ENCODE peak calls at places on chromosomes 1 and 21, in seven cellular contexts. P is heart left ventricle, D is A549, X is IMR-90, A is suprapubic skin, C is body of pancreas, Q is esophagus squamous epithelium. T is an unnamed sample.

GRCh38 chr1:176717052-176717754 is 254.2 kb downstream of the PAPPA2 start:
- DNase-seq in A (no peak), Q (no peak), X (no peak), D (no peak), P (no peak), C (no peak), T (no peak)

GRCh38 chr1:156664949-156665411 is 12.2 kb downstream of the NES start:
- DNase-seq in Q (no peak), D (no peak), P (peak), X (no peak), C (no peak), A (no peak), T (no peak)

GRCh38 chr1:89917353-89917752 is 77.6 kb upstream of the ZNF326 start:
- DNase-seq in D (no peak), Q (no peak), X (no peak), P (no peak), C (no peak), A (no peak), T (no peak)

GRCh38 chr1:221858758-221859157 is 116.9 kb upstream of the DUSP10 start:
- DNase-seq in Q (no peak), P (no peak), X (peak), C (no peak), A (no peak), D (no peak), T (peak)

GRCh38 chr1:215567491-215568286 is 585 bp downstream of the KCTD3 start:
- DNase-seq in P (peak), D (peak), A (no peak), Q (no peak), C (peak), X (peak), T (peak)

GRCh38 chr1:9181990-9182783 is 52.4 kb upstream of the H6PD start:
- DNase-seq in A (peak), D (no peak), X (no peak), C (peak), P (no peak), Q (no peak), T (no peak)

GRCh38 chr1:6108937-6109636 is 63.4 kb downstream of the KCNAB2 start:
- DNase-seq in Q (no peak), C (no peak), X (peak), A (no peak), D (peak), P (no peak), T (peak)

GRCh38 chr1:117210831-117211261 is at the start of gene VTCN1:
- DNase-seq in P (no peak), X (no peak), D (peak), Q (no peak), C (peak), A (no peak), T (no peak)

GRCh38 chr1:181086926-181087325 is 1.6 kb upstream of the IER5 start:
- DNase-seq in Q (no peak), D (no peak), P (no peak), X (peak), A (no peak), C (no peak), T (no peak)

GRCh38 chr1:181089017-181089776 is 697 bp downstream of the IER5 start:
- DNase-seq in C (peak), D (no peak), X (no peak), P (no peak), A (peak), Q (no peak), T (no peak)

GRCh38 chr1:181087400-181087901 is 1.0 kb upstream of the IER5 start:
- DNase-seq in Q (no peak), C (no peak), X (no peak), P (no peak), A (no peak), D (no peak), T (no peak)

GRCh38 chr1:181089777-181090505 is 1.4 kb downstream of the IER5 start:
- DNase-seq in X (peak), C (peak), A (peak), D (no peak), Q (no peak), P (peak), T (no peak)

DNA sequence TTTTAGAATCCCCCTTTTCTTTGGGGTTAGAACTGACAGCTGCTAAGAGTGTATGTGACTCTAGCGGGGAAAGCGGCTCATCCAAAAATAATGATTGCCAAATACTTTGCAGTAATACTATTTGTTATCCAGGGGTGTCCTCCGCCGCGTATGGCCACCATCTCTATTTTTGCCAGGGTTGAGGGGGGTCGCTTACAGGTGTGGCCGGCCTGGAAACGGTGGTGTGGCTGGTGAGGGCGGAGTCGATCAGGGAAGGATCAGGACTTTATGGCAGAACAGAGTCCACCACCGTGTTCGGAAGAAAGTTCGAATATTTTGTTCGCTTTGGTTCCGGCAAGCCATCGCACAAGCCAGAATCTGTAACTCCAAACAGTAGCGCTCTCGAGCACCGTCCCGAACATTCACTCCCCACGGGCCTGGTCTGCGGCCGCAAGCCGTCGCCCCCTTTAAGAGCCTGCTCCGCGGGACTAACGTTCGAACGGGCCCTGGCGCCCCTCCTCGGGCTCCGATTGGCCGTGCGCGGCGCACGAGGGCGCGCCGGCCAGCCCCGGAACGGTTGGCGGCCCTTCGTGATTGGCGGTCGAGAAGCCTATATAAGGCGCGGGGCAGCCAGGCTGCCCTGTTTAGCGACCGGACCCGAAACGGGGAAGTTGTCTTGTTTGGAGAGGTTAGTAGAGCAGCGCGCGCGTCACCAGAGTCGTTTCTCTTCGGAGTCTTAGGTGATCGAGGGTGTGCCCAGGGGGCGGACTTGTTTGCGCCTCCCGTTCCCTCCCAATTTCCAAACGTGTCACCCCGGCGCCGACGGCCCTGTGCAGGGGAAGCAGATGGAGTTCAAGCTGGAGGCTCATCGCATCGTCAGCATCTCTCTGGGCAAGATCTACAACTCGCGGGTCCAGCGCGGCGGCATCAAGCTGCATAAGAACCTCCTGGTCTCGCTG is at the start of gene IER5:
- DNase-seq in A (peak), X (peak), Q (peak), P (peak), C (peak), D (peak), T (peak)
- TF ChIP-seq POLR2A in A (peak), X (peak), Q (no peak), P (peak), C (peak), D (peak), T (peak)

GRCh38 chr1:212566522-212567479 is 41.8 kb upstream of the ATF3 start:
- DNase-seq in X (peak), C (peak), D (peak), P (no peak), Q (no peak), A (peak), T (peak)
- TF ChIP-seq POLR2A in X (no peak), C (peak), D (no peak), P (no peak), Q (no peak), A (no peak), T (peak)

DNA sequence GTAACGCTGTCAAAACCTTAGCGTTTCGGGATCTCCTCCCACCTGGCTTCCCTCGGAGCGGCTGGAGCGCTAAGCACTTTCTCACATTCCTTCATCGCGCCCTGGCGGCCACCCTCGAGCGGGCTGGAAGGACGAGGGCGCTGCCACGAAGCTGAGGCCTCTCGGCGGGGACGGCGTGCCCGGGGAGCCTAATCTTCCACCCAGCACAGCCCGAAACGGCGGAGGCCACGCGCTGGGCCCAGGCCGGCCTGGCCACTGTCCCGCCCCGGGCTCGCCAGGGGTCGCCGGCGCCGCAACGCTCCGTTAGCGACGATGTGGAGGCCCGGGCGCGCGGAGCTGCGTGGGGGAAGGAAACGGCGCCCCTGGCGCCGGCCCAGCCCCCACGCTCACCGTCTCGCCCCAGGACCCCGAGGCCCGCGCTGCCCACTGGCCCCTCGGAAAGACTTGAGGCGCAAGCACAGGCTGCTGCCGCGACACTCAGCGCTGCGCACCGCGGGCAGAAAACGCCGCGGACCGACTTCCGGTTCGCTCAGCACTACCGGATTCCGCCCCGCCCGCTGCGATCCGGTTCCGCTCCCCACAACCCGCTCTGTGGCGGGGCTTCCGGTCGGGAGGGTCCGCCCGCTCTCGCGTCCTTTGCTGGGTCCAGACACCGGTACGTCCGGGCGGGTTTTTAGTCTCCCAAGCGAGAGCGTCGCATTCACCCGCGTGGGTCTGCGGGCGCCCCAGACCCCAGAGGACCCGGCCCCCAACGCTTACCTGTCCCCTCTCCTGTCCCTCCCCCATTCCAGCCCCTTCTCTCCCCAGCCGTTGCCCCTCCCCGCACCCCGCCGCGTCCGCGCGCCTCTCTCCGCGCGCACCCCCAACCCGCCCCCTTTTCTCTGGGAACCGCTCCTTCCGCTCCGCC is at the start of gene YBEY:
- DNase-seq in A (peak), Q (peak), X (peak), D (peak), C (peak), P (peak), T (peak)
- TF ChIP-seq POLR2A in A (peak), Q (no peak), X (peak), D (peak), C (peak), P (peak), T (peak)

GRCh38 chr1:200242379-200243041 is 167.3 kb downstream of the ZNF281 start:
- DNase-seq in A (no peak), Q (no peak), C (no peak), D (no peak), P (peak), X (peak), T (no peak)
- TF ChIP-seq POLR2A in A (no peak), Q (no peak), C (no peak), D (no peak), P (no peak), X (no peak), T (no peak)

GRCh38 chr1:235012436-235013210 is 116.0 kb downstream of the TOMM20 start:
- DNase-seq in A (peak), D (no peak), C (no peak), Q (no peak), P (no peak), X (no peak), T (no peak)
- TF ChIP-seq POLR2A in A (no peak), D (no peak), C (no peak), Q (no peak), P (no peak), X (peak), T (no peak)

GRCh38 chr1:228293393-228293792 is 85.5 kb downstream of the OBSCN start:
- DNase-seq in D (no peak), C (no peak), X (no peak), P (peak), Q (no peak), A (no peak), T (no peak)
- TF ChIP-seq POLR2A in D (no peak), C (no peak), X (no peak), P (no peak), Q (no peak), A (no peak), T (no peak)

GRCh38 chr1:20029178-20029912 is 40.6 kb upstream of the PLA2G5 start:
- DNase-seq in Q (no peak), P (peak), D (no peak), C (no peak), X (no peak), A (no peak), T (no peak)
- TF ChIP-seq POLR2A in Q (no peak), P (peak), D (no peak), C (no peak), X (no peak), A (no peak), T (no peak)

GRCh38 chr1:162388615-162389014 is 7.1 kb downstream of the C1orf226 start:
- DNase-seq in C (no peak), Q (no peak), X (no peak), A (no peak), P (no peak), D (no peak), T (no peak)
- TF ChIP-seq POLR2A in C (no peak), Q (no peak), X (no peak), A (no peak), P (no peak), D (no peak), T (no peak)

DNA sequence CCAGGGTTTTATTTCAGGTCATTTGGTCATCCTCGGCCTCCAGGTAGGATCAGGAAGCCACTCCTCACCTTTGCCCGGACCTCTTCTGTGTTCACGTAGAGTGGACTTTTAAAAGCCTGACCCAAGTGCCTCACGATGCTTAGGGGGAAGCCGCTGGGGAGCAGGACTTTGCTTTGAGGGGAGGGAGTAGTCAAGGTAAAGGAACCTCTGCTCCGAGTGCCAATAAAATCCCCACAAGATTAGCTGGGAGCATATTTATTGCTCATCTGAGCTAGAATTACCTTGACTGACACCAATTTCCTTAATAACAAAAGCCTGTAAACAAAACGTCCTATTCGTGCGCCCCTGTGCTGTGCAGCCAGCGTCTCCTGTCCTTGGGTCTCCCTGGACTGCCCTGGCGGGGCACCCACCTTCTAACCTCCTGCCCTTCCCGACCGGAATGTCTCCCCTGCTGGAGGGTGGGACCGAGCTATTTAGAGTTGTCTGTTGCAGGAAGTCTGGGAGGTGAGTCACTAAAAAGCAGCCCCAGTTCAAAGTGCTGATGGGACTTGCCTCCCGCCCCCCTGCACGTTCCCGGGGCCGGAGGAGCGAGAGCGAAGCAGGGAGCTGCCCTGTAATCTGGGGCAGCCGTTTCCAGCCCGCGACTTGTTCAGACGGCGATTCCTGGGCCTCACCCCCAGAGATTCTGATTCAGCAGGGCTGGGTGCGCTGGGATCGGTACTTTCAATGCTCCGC is 818 bp upstream of the DHRS3 start:
- DNase-seq in D (peak), A (peak), Q (no peak), C (peak), X (peak), P (peak), T (peak)
- TF ChIP-seq POLR2A in D (peak), A (peak), Q (no peak), C (no peak), X (no peak), P (peak), T (no peak)

T was measured in H54.